ENCODE peak calls at places on chromosomes 6 and 20, in six cellular contexts. L is IMR-90, P is mesenchymal stem cell, X is mesendoderm, N is neuronal stem cell, Z is H1. E is an unnamed sample.

GRCh38 chr6:43827898-43828297 is 57.9 kb downstream of the VEGFA start:
- DNase-seq in L (no peak), P (no peak), X (no peak), N (no peak), Z (no peak), E (no peak)

GRCh38 chr6:106872044-106872443 is 102.5 kb downstream of the CD24 start:
- DNase-seq in L (no peak), P (no peak), X (no peak), N (no peak), Z (no peak), E (no peak)

GRCh38 chr20:38864662-38865061 is 59.2 kb downstream of the PPP1R16B start:
- DNase-seq in L (no peak), P (no peak), X (no peak), N (no peak), Z (no peak), E (no peak)

GRCh38 chr6:106746660-106747059 is 117.3 kb downstream of the QRSL1 start:
- DNase-seq in L (peak), P (peak), X (peak), N (no peak), Z (no peak), E (no peak)

GRCh38 chr6:136015531-136015930 is 164.0 kb downstream of the PDE7B start:
- DNase-seq in L (peak), P (no peak), X (no peak), N (no peak), Z (no peak), E (no peak)

GRCh38 chr6:79277109-79277508 is 42.6 kb upstream of the HMGN3 start:
- DNase-seq in L (peak), P (peak), X (peak), N (no peak), Z (no peak), E (no peak)

GRCh38 chr6:89145461-89145961 is 344 bp upstream of the PM20D2 start:
- DNase-seq in L (peak), P (peak), X (peak), N (no peak), Z (no peak), E (no peak)

GRCh38 chr6:135225911-135226310 is 44.8 kb downstream of the MYB start:
- DNase-seq in L (no peak), P (no peak), X (no peak), N (no peak), Z (no peak), E (no peak)

GRCh38 chr6:136782021-136782770 is 10.1 kb downstream of the MAP3K5 start:
- DNase-seq in L (peak), P (peak), X (peak), N (no peak), Z (no peak), E (no peak)

GRCh38 chr6:41887355-41887754 is 7.8 kb downstream of the USP49 start:
- DNase-seq in L (no peak), P (no peak), X (peak), N (peak), Z (no peak), E (no peak)

GRCh38 chr20:45771182-45771759 is 20.4 kb downstream of the WFDC3 start:
- DNase-seq in L (peak), P (peak), X (peak), N (peak), Z (peak), E (peak)

DNA sequence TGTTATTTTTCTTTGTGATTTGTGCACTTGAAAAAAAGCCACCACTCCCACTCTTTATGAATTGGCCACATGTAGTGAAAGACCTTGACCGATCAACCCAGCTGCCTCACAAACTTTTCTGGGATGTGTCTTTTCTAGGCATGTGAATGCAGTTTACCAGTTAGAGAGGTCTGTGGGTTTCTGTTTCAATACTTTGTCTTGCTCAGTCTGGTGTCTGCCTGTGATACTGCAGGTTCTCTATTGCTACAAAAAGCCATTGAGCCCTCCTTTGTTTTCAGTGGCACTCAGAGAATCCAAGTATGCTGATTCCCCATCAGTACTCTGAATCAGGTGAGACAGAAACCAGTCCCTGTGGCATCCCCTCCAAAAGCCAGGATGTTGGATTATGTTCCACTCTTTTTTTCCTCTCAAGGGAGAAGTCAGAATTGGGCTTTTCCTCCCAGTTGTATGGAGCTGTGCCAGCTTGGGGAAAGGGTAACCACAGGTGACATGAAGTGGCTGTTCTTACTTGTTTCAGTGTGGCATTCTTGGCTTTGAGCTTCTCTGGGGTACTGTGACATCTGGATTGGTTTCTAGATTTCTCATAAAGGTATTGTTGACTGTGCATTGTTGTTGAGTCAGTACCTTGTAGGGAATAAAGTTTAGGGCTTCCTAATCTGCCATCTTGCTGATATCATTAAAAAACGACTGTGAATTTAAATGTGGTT is 26.3 kb upstream of the ZFP64 start:
- DNase-seq in L (no peak), P (no peak), X (no peak), N (no peak), Z (no peak), E (no peak)
- H3K23ac ChIP-seq in L (no peak), P (no peak), X (no peak), N (no peak), Z (no peak), E (no peak)

GRCh38 chr6:145727817-145728388 is 7.4 kb downstream of the EPM2A start:
- DNase-seq in L (no peak), P (no peak), X (no peak), N (no peak), Z (no peak), E (no peak)
- H2BK15ac ChIP-seq in L (no peak), P (no peak), X (no peak), N (no peak), Z (no peak), E (no peak)

DNA sequence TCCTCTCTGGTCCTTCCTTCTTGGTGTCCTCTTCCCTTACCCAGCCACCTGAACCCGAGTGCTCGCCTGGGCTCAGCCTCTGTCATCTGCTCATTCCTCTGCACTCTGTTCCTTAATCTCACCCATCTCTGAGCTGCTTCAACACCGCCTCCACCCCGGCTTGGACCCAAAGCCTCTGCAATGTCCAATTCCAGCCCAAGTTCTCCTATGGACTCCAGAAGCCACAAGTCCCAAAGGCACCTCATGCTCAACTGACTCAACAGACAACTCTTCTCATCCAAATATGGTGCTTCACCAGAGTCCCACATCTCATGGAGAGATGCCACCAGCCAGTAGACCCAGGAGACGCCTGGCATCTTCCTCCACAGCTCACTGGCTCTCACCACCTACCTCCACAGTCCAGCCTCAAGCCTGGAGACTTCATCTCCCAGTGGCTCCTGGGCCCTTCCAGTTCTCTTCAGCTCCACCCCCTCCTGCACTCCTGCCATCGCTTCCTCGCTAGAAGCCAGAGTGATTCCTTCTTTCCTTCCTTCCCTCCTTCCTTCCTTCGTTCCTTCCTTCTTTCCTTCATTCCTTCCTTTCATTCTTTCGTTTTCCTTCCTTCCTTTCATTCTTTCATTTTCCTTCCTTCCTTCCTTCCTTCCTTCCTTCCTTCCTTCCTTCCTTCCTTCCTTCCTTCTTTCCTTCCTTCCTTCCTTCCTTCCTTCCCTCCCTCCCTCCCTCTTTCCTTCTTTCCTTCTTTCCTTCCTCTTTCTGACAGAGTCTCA is 40.9 kb upstream of the NNAT start:
- DNase-seq in L (no peak), P (no peak), X (no peak), N (no peak), Z (no peak), E (no peak)
- H3K23ac ChIP-seq in L (no peak), P (no peak), X (peak), N (no peak), Z (no peak), E (no peak)

GRCh38 chr6:169824021-169824420 is 72.6 kb downstream of the ERMARD start:
- DNase-seq in L (no peak), P (no peak), X (no peak), N (no peak), Z (peak), E (peak)
- H2BK15ac ChIP-seq in L (no peak), P (no peak), X (no peak), N (no peak), Z (no peak), E (no peak)

GRCh38 chr6:11279213-11279780 is 46.8 kb upstream of the NEDD9 start:
- DNase-seq in L (peak), P (no peak), X (no peak), N (no peak), Z (no peak), E (no peak)
- H3K23ac ChIP-seq in L (peak), P (no peak), X (no peak), N (no peak), Z (no peak), E (no peak)